ENCODE peak calls at places on chromosome 18, in four cellular contexts. F is ureter, Q is non-pigmented ciliary epithelial cell, M is SHP77 treated with DMSO at 0.1 percent for 48 hours. R is an unnamed sample.

GRCh38 chr18:76977108-76977621 is 154.8 kb downstream of the ZNF236 start:
- DNase-seq in F (peak), Q (no peak), M (no peak), R (no peak)

GRCh38 chr18:50653402-50654093 is 93.7 kb downstream of the MAPK4 start:
- DNase-seq in F (no peak), Q (no peak), M (no peak), R (no peak)

GRCh38 chr18:73352546-73352945 is 484.8 kb upstream of the NETO1 start:
- DNase-seq in F (no peak), Q (no peak), M (no peak), R (no peak)

GRCh38 chr18:57976230-57976773 is 67.7 kb upstream of the NEDD4L start:
- DNase-seq in F (no peak), Q (no peak), M (no peak), R (no peak)

GRCh38 chr18:9547767-9548166 is 66.6 kb downstream of the PPP4R1 start:
- DNase-seq in F (no peak), Q (no peak), M (peak), R (no peak)

GRCh38 chr18:46253498-46253897 is 149.3 kb downstream of the HAUS1 start:
- DNase-seq in F (no peak), Q (no peak), M (no peak), R (no peak)

GRCh38 chr18:44626807-44627206 is 53.9 kb upstream of the SETBP1 start:
- DNase-seq in F (no peak), Q (no peak), M (no peak), R (no peak)

GRCh38 chr18:79955302-79956075 is 4.0 kb upstream of the SLC66A2 start:
- DNase-seq in F (no peak), Q (no peak), M (no peak), R (peak)

GRCh38 chr18:79695856-79696850 is 16.6 kb downstream of the CTDP1 start:
- DNase-seq in F (no peak), Q (no peak), M (no peak), R (no peak)

GRCh38 chr18:48934400-48934707 is 16.4 kb downstream of the SMAD7 start:
- DNase-seq in F (no peak), Q (no peak), M (no peak), R (no peak)

GRCh38 chr18:79484661-79485621 is 89.2 kb downstream of the NFATC1 start:
- DNase-seq in F (no peak), Q (peak), M (no peak), R (peak)

GRCh38 chr18:9871244-9871746 is 14.5 kb upstream of the TXNDC2 start:
- DNase-seq in F (no peak), Q (no peak), M (no peak), R (no peak)

GRCh38 chr18:10946058-10946457 is 203.3 kb downstream of the PIEZO2 start:
- DNase-seq in F (no peak), Q (no peak), M (no peak), R (no peak)

GRCh38 chr18:32355896-32356295 is 114.8 kb downstream of the GAREM1 start:
- DNase-seq in F (no peak), Q (no peak), M (no peak), R (no peak)

GRCh38 chr18:9809686-9810085 is 76.1 kb upstream of the TXNDC2 start:
- DNase-seq in F (no peak), Q (no peak), M (no peak), R (no peak)

GRCh38 chr18:61643884-61644647 is 248.7 kb downstream of the RNF152 start:
- DNase-seq in F (no peak), Q (no peak), M (no peak), R (no peak)

R was measured in sciatic nerve.